ENCODE peak calls at places on chromosomes 1 and 21, in six cellular contexts. One of them, this sample, is unnamed.

GRCh38 chr1:47763456-47764171 is 233.6 kb downstream of the TRABD2B start:
- DNase-seq in C1 segment of cervical spinal cord: no peak
- DNase-seq in NCI-H510A: no peak
- DNase-seq in HEK293T: no peak
- DNase-seq in CD8-positive, alpha-beta memory T cell: peak
- DNase-seq in kidney tubule cell: no peak
- DNase-seq in this sample: no peak

GRCh38 chr1:41404308-41404755 is 43.1 kb downstream of the FOXO6 start:
- DNase-seq in C1 segment of cervical spinal cord: no peak
- DNase-seq in NCI-H510A: peak
- DNase-seq in HEK293T: no peak
- DNase-seq in CD8-positive, alpha-beta memory T cell: no peak
- DNase-seq in kidney tubule cell: peak
- DNase-seq in this sample: no peak

GRCh38 chr1:161787355-161787754 is 21.2 kb downstream of the ATF6 start:
- DNase-seq in C1 segment of cervical spinal cord: no peak
- DNase-seq in NCI-H510A: no peak
- DNase-seq in HEK293T: peak
- DNase-seq in CD8-positive, alpha-beta memory T cell: no peak
- DNase-seq in kidney tubule cell: no peak
- DNase-seq in this sample: no peak

GRCh38 chr1:213179784-213180183 is 128.7 kb downstream of the RPS6KC1 start:
- DNase-seq in C1 segment of cervical spinal cord: no peak
- DNase-seq in NCI-H510A: no peak
- DNase-seq in HEK293T: no peak
- DNase-seq in CD8-positive, alpha-beta memory T cell: no peak
- DNase-seq in kidney tubule cell: no peak
- DNase-seq in this sample: no peak

GRCh38 chr1:226609836-226610455 is 61.4 kb downstream of the STUM start:
- DNase-seq in C1 segment of cervical spinal cord: no peak
- DNase-seq in NCI-H510A: no peak
- DNase-seq in HEK293T: no peak
- DNase-seq in CD8-positive, alpha-beta memory T cell: no peak
- DNase-seq in kidney tubule cell: no peak
- DNase-seq in this sample: no peak

GRCh38 chr1:44276006-44276405 is 62.7 kb downstream of the DMAP1 start:
- DNase-seq in C1 segment of cervical spinal cord: no peak
- DNase-seq in NCI-H510A: peak
- DNase-seq in HEK293T: no peak
- DNase-seq in CD8-positive, alpha-beta memory T cell: no peak
- DNase-seq in kidney tubule cell: no peak
- DNase-seq in this sample: no peak

GRCh38 chr21:43603230-43603626 is 56.1 kb downstream of the HSF2BP start:
- DNase-seq in C1 segment of cervical spinal cord: no peak
- DNase-seq in NCI-H510A: peak
- DNase-seq in HEK293T: no peak
- DNase-seq in CD8-positive, alpha-beta memory T cell: no peak
- DNase-seq in kidney tubule cell: peak
- DNase-seq in this sample: no peak

GRCh38 chr1:23198373-23198772 is 18.9 kb downstream of the HTR1D start:
- DNase-seq in C1 segment of cervical spinal cord: no peak
- DNase-seq in NCI-H510A: no peak
- DNase-seq in HEK293T: no peak
- DNase-seq in CD8-positive, alpha-beta memory T cell: no peak
- DNase-seq in kidney tubule cell: peak
- DNase-seq in this sample: peak

GRCh38 chr1:161267332-161267731 is 8.8 kb downstream of the PCP4L1 start:
- DNase-seq in C1 segment of cervical spinal cord: no peak
- DNase-seq in NCI-H510A: no peak
- DNase-seq in HEK293T: no peak
- DNase-seq in CD8-positive, alpha-beta memory T cell: no peak
- DNase-seq in kidney tubule cell: no peak
- DNase-seq in this sample: no peak

GRCh38 chr1:166165661-166166399 is 971 bp downstream of the FAM78B start:
- DNase-seq in C1 segment of cervical spinal cord: no peak
- DNase-seq in NCI-H510A: no peak
- DNase-seq in HEK293T: no peak
- DNase-seq in CD8-positive, alpha-beta memory T cell: no peak
- DNase-seq in kidney tubule cell: no peak
- DNase-seq in this sample: peak

GRCh38 chr1:3599286-3599811 is 12.0 kb downstream of the MEGF6 start:
- DNase-seq in C1 segment of cervical spinal cord: no peak
- DNase-seq in NCI-H510A: no peak
- DNase-seq in HEK293T: no peak
- DNase-seq in CD8-positive, alpha-beta memory T cell: no peak
- DNase-seq in kidney tubule cell: no peak
- DNase-seq in this sample: no peak

GRCh38 chr1:9717193-9718005 is 65.9 kb downstream of the PIK3CD start:
- DNase-seq in C1 segment of cervical spinal cord: peak
- DNase-seq in NCI-H510A: peak
- DNase-seq in HEK293T: no peak
- DNase-seq in CD8-positive, alpha-beta memory T cell: peak
- DNase-seq in kidney tubule cell: peak
- DNase-seq in this sample: no peak

GRCh38 chr1:150152772-150153461 is 3.2 kb downstream of the PLEKHO1 start:
- DNase-seq in C1 segment of cervical spinal cord: no peak
- DNase-seq in NCI-H510A: no peak
- DNase-seq in HEK293T: peak
- DNase-seq in CD8-positive, alpha-beta memory T cell: no peak
- DNase-seq in kidney tubule cell: peak
- DNase-seq in this sample: peak

This sample was measured in mesenchymal stem cell.